ENCODE peak calls at places on chromosomes 4 and X, in nine cellular contexts. F is heart left ventricle, I is lower lobe of right lung, D is breast epithelium, T is A549, V is GM23338, Q is BJ, B is IMR-90, L is GM20000. G is an unnamed sample.

GRCh38 chr4:36053931-36054330 is 190.4 kb downstream of the ARAP2 start:
- DNase-seq in B (no peak), V (no peak), I (no peak), F (no peak), T (no peak), L (no peak), D (no peak), Q (no peak), G (no peak)

GRCh38 chr4:176548571-176548970 is 228.8 kb downstream of the SPCS3 start:
- DNase-seq in Q (no peak), F (no peak), B (peak; percentile 90), L (no peak), T (peak; percentile 50), D (no peak), V (no peak), I (no peak), G (no peak)

GRCh38 chr4:139085141-139085540 is 69.6 kb downstream of the NOCT start:
- DNase-seq in T (peak; percentile 13), I (no peak), F (no peak), D (no peak), V (no peak), B (peak; percentile 36), Q (no peak), L (peak; percentile 19), G (no peak)

GRCh38 chr4:80309301-80310004 is 26.1 kb upstream of the CFAP299 start:
- DNase-seq in V (no peak), F (no peak), Q (peak; percentile 54), D (no peak), B (peak; percentile 96), I (no peak), L (no peak), T (peak; percentile 6), G (no peak)

GRCh38 chrX:119552508-119552907 is 12.7 kb downstream of the STEEP1 start:
- DNase-seq in I (no peak), D (no peak), T (no peak), V (no peak), Q (no peak), F (no peak), L (no peak), B (peak; percentile 54), G (no peak)

GRCh38 chr4:97720869-97721432 is 422.3 kb downstream of the STPG2 start:
- DNase-seq in T (peak; percentile 40), B (no peak), F (no peak), D (no peak), Q (no peak), I (no peak), V (peak; percentile 41), L (no peak), G (no peak)

GRCh38 chr4:1852904-1853623 is 2.9 kb downstream of the LETM1 start:
- DNase-seq in Q (no peak), T (no peak), B (no peak), V (no peak), I (no peak), L (no peak), F (no peak), D (no peak), G (no peak)

GRCh38 chr4:95889662-95890061 is 49.8 kb downstream of the PDHA2 start:
- DNase-seq in D (no peak), V (peak; percentile 11), T (no peak), F (no peak), I (no peak), Q (no peak), L (no peak), B (no peak), G (no peak)

GRCh38 chrX:95628796-95629195 is 1055.8 kb upstream of the DIAPH2 start:
- DNase-seq in V (no peak), D (no peak), Q (no peak), I (no peak), L (no peak), B (no peak), T (no peak), F (no peak), G (no peak)

GRCh38 chrX:74291577-74291963 is 12.4 kb upstream of the ZCCHC13 start:
- DNase-seq in F (no peak), L (no peak), B (no peak), T (no peak), Q (no peak), D (no peak), V (no peak), I (no peak), G (no peak)

GRCh38 chrX:24479924-24480722 is 15.0 kb downstream of the PDK3 start:
- DNase-seq in I (peak; percentile 63), T (no peak), Q (no peak), D (peak; percentile 26), B (peak; percentile 3), F (peak; percentile 33), L (peak; percentile 51), V (no peak), G (peak; percentile 54)

GRCh38 chrX:24471808-24472207 is 6.7 kb downstream of the PDK3 start:
- DNase-seq in L (no peak), F (no peak), V (no peak), I (no peak), B (no peak), D (no peak), T (no peak), Q (no peak), G (no peak)

GRCh38 chrX:24478516-24478915 is 13.4 kb downstream of the PDK3 start:
- DNase-seq in L (no peak), I (no peak), T (no peak), B (no peak), F (no peak), D (no peak), Q (no peak), V (no peak), G (no peak)

GRCh38 chrX:24475480-24475879 is 10.4 kb downstream of the PDK3 start:
- DNase-seq in D (no peak), Q (no peak), T (no peak), I (no peak), B (no peak), L (no peak), F (no peak), V (no peak), G (no peak)
- TF ChIP-seq CTCF in D (no peak), Q (no peak), T (no peak), I (no peak), B (no peak), L (no peak), F (no peak), V (no peak), G (no peak)

GRCh38 chr4:4695497-4695896 is 153.6 kb upstream of the STX18 start:
- DNase-seq in I (no peak), L (no peak), T (no peak), D (no peak), Q (no peak), B (no peak), F (no peak), V (no peak), G (no peak)

GRCh38 chr4:4693755-4694295 is 152.0 kb upstream of the STX18 start:
- DNase-seq in I (no peak), Q (no peak), T (no peak), V (no peak), D (no peak), F (no peak), B (no peak), L (no peak), G (no peak)

GRCh38 chr4:4694812-4695211 is 153.0 kb upstream of the STX18 start:
- DNase-seq in F (no peak), B (no peak), T (no peak), I (no peak), V (no peak), Q (no peak), D (no peak), L (no peak), G (no peak)

GRCh38 chr4:4694296-4694772 is 152.5 kb upstream of the STX18 start:
- DNase-seq in B (peak; percentile 23), Q (no peak), F (peak; percentile 70), V (peak; percentile 69), T (no peak), D (no peak), I (no peak), L (no peak), G (no peak)

GRCh38 chr4:4693258-4693657 is 151.4 kb upstream of the STX18 start:
- DNase-seq in F (no peak), L (peak; percentile 45), I (no peak), D (no peak), Q (no peak), V (no peak), T (no peak), B (no peak), G (peak; percentile 35)
- TF ChIP-seq CTCF in F (no peak), L (no peak), I (no peak), D (no peak), Q (no peak), V (no peak), T (no peak), B (no peak), G (no peak)

GRCh38 chr4:108751321-108751720 is 11.5 kb downstream of the ETNPPL start:
- DNase-seq in V (no peak), D (no peak), I (no peak), Q (no peak), F (no peak), T (no peak), L (no peak), B (no peak), G (no peak)

GRCh38 chr4:108754327-108754726 is 8.5 kb downstream of the ETNPPL start:
- DNase-seq in B (no peak), T (no peak), V (no peak), F (no peak), D (no peak), I (no peak), Q (no peak), L (no peak), G (no peak)

GRCh38 chr4:108744307-108744706 is 18.5 kb downstream of the ETNPPL start:
- DNase-seq in F (no peak), L (no peak), I (no peak), Q (no peak), V (no peak), B (no peak), T (no peak), D (no peak), G (no peak)

DNA sequence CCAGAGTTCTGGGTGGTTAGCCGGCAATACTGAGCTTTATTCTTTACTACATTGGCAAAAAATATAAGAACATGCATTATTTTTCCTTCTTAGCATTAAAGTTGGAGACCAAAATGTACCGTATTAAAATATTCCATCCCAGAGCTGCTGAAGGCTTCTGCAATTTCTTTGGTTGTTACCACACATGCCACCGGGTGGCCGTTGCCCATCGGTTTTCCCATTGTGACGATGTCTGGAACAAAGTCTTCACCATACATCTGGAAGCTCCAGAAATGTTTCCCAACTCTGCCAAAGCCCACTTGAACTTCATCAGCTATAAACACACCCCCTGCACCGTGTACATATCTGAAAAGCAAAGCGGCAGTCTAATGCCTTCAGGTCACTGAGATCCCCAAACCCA is 13.7 kb downstream of the ETNPPL start:
- DNase-seq in D (no peak), B (no peak), Q (no peak), T (no peak), I (no peak), L (no peak), V (peak; percentile 30), F (no peak), G (no peak)
- TF ChIP-seq CTCF in D (no peak), B (no peak), Q (no peak), T (no peak), I (no peak), L (no peak), V (peak; percentile 38), F (no peak), G (no peak)

DNA sequence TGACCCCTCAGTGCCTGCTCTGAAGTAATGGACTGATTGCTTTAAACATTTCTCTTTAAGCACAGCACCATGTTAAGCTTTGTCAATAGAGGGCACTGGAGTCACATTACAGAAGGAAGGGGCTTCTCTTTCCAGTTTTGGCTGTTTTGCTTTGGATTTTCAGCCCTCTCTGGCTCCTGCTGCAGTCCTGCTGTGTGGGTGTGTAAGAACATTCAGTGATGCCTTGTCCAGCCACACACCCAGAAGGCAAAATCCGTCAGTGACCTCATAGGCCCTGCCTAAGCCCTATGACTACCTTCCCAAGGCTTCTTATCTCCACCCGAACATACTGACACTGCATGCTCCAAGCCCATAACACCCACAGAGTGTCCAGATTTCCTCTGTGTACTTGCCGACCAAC is 215.3 kb upstream of the CTSO start:
- DNase-seq in L (peak; percentile 11), B (peak; percentile 95), F (peak; percentile 39), D (no peak), Q (peak; percentile 58), I (no peak), V (peak; percentile 73), T (peak; percentile 4), G (peak; percentile 11)
- TF ChIP-seq CTCF in L (peak; percentile 27), B (peak; percentile 75), F (no peak), D (peak; percentile 24), Q (peak; percentile 77), I (peak; percentile 33), V (peak; percentile 69), T (peak; percentile 30), G (peak; percentile 78)